ENCODE peak calls at places on chromosome 16, in four cellular contexts. H, A, V and D are unnamed samples. For H3K4me1, the result is how much of the 10 kb centered on the place peaks cover.

GRCh38 chr16:15484662-15485061 is 50.3 kb downstream of the BMERB1 start:
- DNase-seq in A (no peak), H (no peak), V (no peak), D (no peak)

GRCh38 chr16:49460786-49461470 is 87.3 kb downstream of the C16orf78 start:
- DNase-seq in V (no peak), H (no peak), A (no peak), D (no peak)

GRCh38 chr16:87363771-87364476 is 19.7 kb downstream of the FBXO31 start:
- DNase-seq in H (peak), A (peak), V (no peak), D (peak)

GRCh38 chr16:51569204-51569911 is 418.3 kb upstream of the SALL1 start:
- DNase-seq in A (no peak), H (no peak), V (no peak), D (no peak)

GRCh38 chr16:70777973-70778406 is 23.0 kb downstream of the VAC14 start:
- DNase-seq in A (no peak), V (no peak), H (no peak), D (no peak)

GRCh38 chr16:49868164-49868668 is 12.3 kb upstream of the ZNF423 start:
- DNase-seq in H (no peak), V (no peak), A (no peak), D (no peak)

GRCh38 chr16:59195242-59195641 is 461.1 kb upstream of the GOT2 start:
- DNase-seq in H (no peak), V (no peak), A (no peak), D (no peak)

GRCh38 chr16:21104124-21104860 is 46.4 kb downstream of the DNAH3 start:
- DNase-seq in A (no peak), V (no peak), H (no peak), D (no peak)

GRCh38 chr16:87471278-87472141 is 21.3 kb downstream of the ZCCHC14 start:
- DNase-seq in A (no peak), V (no peak), H (no peak), D (peak)

GRCh38 chr16:11155284-11155806 is 100.7 kb downstream of the SOCS1 start:
- DNase-seq in A (no peak), H (no peak), V (no peak), D (no peak)

GRCh38 chr16:3643095-3643730 is 11.3 kb upstream of the DNASE1 start:
- DNase-seq in A (no peak), H (no peak), V (no peak), D (no peak)

GRCh38 chr16:21962475-21962874 is 9.3 kb downstream of the UQCRC2 start:
- DNase-seq in H (no peak), V (no peak), A (no peak), D (no peak)

GRCh38 chr16:13923703-13924298 is 3.8 kb downstream of the ERCC4 start:
- DNase-seq in A (no peak), V (peak), H (no peak), D (no peak)

GRCh38 chr16:11407047-11407982 is 62.1 kb downstream of the RMI2 start:
- DNase-seq in H (peak), A (no peak), V (peak), D (peak)

GRCh38 chr16:79172306-79172705 is 428.2 kb downstream of the MAF start:
- DNase-seq in V (peak), H (no peak), A (no peak), D (no peak)

GRCh38 chr16:79168321-79168720 is 432.2 kb downstream of the MAF start:
- DNase-seq in H (no peak), V (no peak), A (no peak), D (no peak)

GRCh38 chr16:79171504-79172240 is 428.9 kb downstream of the MAF start:
- DNase-seq in A (no peak), V (peak), H (no peak), D (no peak)

GRCh38 chr16:79169239-79169638 is 431.3 kb downstream of the MAF start:
- DNase-seq in V (no peak), H (no peak), A (no peak), D (no peak)

GRCh38 chr16:79170565-79171242 is 429.8 kb downstream of the MAF start:
- DNase-seq in A (no peak), V (no peak), H (no peak), D (peak)
- H3K4me1 ChIP-seq in A (under half), V (under half), H (under half), D (under half)

GRCh38 chr16:2512920-2513404 is 790 bp upstream of the ATP6V0C start:
- DNase-seq in A (no peak), V (no peak), H (no peak), D (peak)

GRCh38 chr16:2513405-2514332 is at the start of gene ATP6V0C:
- DNase-seq in V (peak), A (peak), H (peak), D (peak)

GRCh38 chr16:2514333-2515179 is 804 bp downstream of the ATP6V0C start:
- DNase-seq in H (no peak), A (no peak), V (no peak), D (no peak)

GRCh38 chr16:2516391-2517240 is 2.9 kb downstream of the ATP6V0C start:
- DNase-seq in A (no peak), H (no peak), V (no peak), D (peak)

DNA sequence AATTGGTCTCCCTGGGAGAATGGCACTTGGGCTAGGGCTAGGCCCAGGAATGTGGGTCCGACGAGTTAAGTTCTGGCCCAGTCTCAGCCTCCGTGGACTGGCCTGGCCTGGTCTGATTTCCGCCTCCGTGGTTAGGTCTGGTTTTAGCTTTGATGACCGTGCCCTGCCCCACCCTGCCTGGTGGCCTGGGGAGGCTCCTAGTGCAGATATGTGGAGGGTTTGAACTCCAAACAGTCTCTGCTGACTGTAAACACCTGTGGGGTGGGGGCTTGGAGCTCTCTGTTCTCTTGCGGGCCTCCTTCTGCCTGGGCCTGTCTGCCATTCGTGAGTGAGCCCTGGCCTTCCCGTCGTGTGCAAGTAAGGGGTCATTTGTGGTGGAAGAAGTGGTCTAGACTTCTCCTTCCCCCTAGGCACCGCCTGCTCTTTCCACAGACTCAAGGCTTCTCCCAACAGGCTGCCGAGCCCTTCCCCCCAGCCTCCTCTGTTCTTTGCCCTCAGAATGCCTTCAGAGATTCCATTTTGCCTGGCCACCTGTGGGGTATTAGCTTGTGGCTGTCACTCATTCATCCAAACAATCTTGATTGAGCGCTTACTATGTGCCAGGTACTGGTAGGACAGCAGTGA is 1.5 kb downstream of the ATP6V0C start:
- DNase-seq in V (no peak), H (no peak), A (no peak), D (peak)
- H3K4me1 ChIP-seq in V (under half), H (under half), A (half or more), D (under half)

DNA sequence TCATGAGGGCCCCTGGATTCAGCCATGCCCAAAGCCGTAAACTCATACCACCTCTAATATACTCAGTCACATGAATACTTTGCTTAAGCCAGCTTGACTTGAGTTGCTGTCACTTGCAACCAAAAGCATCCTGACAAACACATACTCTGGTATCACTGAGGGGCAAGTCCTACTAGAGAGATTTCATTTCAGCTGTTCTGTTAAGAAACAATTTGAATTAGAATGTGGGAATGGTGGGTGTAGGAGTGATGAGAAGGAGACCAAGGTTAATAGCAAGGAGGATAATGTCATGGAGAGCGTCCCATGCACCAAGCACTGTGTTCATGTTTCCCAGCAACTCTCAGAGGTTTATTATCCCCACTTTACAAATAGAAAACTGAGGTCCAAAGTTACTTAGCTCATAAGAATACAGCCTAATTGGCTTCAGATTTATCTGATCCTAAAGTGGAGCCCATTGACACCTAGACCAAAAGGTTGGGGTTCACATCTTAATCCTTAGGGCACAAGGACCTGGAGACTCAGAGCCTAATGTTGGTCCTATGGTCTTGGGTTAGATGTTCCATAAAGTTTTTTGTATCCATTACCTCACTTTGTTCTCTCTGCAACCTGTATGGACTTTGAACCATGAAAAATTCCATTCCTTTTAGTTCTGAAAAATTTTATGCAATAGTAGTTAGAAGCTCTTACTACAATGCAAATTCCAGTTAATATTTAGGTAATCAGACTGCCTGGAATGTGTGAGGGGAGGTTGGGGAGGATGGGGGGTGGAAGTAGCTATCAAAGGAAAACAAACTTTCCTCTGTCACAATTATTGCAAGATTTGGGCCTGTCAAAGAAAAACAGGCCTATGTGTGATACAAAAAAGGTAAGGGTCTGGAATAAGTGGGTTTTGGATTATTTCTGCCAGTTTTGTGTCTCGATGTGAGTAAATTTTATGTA is 105.9 kb downstream of the IRX3 start:
- DNase-seq in V (no peak), H (no peak), A (no peak), D (no peak)
- H3K4me1 ChIP-seq in V (under half), H (under half), A (under half), D (under half)

GRCh38 chr16:66587881-66588600 is 8.8 kb downstream of the CMTM2 start:
- DNase-seq in V (no peak), H (no peak), A (no peak), D (no peak)
- H3K4me1 ChIP-seq in V (under half), H (under half), A (under half), D (under half)

GRCh38 chr16:85363427-85363826 is 249.7 kb upstream of the GSE1 start:
- DNase-seq in V (no peak), A (no peak), H (no peak), D (no peak)
- H3K4me1 ChIP-seq in V (under half), A (under half), H (under half), D (under half)

DNA sequence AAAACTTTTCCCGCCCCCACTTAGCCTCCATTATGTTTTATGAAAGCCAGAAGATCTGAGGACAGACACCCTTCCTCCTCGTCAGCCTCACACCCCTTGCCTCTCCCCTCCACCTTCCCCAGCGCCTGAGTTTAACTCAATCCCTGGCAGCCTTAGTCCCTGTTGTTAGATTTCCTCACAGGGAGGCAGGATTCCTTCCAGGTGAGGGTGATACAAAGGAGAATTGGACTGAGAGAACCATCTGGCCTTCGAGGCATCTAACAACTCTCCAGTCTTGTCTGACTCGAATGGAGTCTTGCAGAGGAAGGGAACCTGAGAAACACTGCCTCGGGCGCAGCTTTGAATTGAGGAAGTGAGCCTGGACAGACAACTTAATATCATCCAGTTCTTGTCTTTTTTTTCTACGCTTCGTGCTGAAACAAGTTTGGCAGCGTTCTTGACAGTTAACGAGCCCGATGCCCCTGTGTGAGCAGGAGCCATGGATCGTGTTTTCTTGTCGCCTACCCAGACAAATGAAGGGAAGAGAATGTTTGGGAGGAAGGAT is 1.3 kb upstream of the ZNF768 start:
- DNase-seq in V (no peak), H (peak), A (no peak), D (no peak)
- H3K4me1 ChIP-seq in V (under half), H (under half), A (under half), D (under half)

GRCh38 chr16:69190046-69190588 is 3.2 kb downstream of the SNTB2 start:
- DNase-seq in H (no peak), V (no peak), A (no peak), D (no peak)

GRCh38 chr16:69188716-69189115 is 1.8 kb downstream of the SNTB2 start:
- DNase-seq in A (no peak), H (no peak), V (no peak), D (no peak)

GRCh38 chr16:69193860-69194259 is 6.9 kb downstream of the SNTB2 start:
- DNase-seq in A (no peak), H (no peak), V (no peak), D (no peak)

GRCh38 chr16:69190598-69190997 is 3.6 kb downstream of the SNTB2 start:
- DNase-seq in A (no peak), V (no peak), H (no peak), D (no peak)

GRCh38 chr16:69191136-69191535 is 4.2 kb downstream of the SNTB2 start:
- DNase-seq in A (no peak), H (no peak), V (no peak), D (no peak)
- H3K4me1 ChIP-seq in A (half or more), H (under half), V (under half), D (under half)

GRCh38 chr16:17343729-17344128 is 127.0 kb downstream of the XYLT1 start:
- DNase-seq in V (no peak), H (no peak), A (no peak), D (no peak)
- H3K4me1 ChIP-seq in V (under half), H (under half), A (half or more), D (under half)